ENCODE peak calls at places on chromosomes 7 and 10, in nine cellular contexts. R is T-cell, O is pancreas, Q is BJ, J is aorta, C is choroid plexus epithelial cell, F is T-helper 2 cell, Y is fibroblast of lung, V is activated T-cell treated with anti-CD3 and anti-CD28 coated beads for 1 hour. X is an unnamed sample.

GRCh38 chr7:130921391-130922180 is 187.6 kb upstream of the KLF14 start:
- DNase-seq in Y (peak), V (no peak), C (peak), F (no peak), J (peak), R (no peak), Q (peak), O (no peak), X (no peak)

GRCh38 chr10:5523796-5524574 is 776 bp upstream of the CALML3 start:
- DNase-seq in O (no peak), V (no peak), C (no peak), F (no peak), R (no peak), Q (no peak), J (peak), Y (no peak), X (peak)

GRCh38 chr10:23525406-23525805 is 86.5 kb downstream of the OTUD1 start:
- DNase-seq in F (no peak), R (no peak), V (no peak), Y (peak), Q (no peak), C (peak), J (no peak), O (peak), X (no peak)

GRCh38 chr10:128662520-128662919 is 536.3 kb upstream of the MKI67 start:
- DNase-seq in J (no peak), Q (no peak), V (no peak), R (no peak), O (no peak), Y (no peak), F (no peak), C (no peak), X (no peak)

GRCh38 chr10:89793649-89794254 is 92.4 kb downstream of the KIF20B start:
- DNase-seq in Y (peak), J (no peak), R (peak), C (peak), O (peak), V (no peak), Q (peak), F (peak), X (no peak)

GRCh38 chr10:48450811-48451466 is 144.5 kb downstream of the MAPK8 start:
- DNase-seq in Y (no peak), V (no peak), C (no peak), J (no peak), F (no peak), O (no peak), R (no peak), Q (no peak), X (peak)

GRCh38 chr10:103766751-103767509 is 88.4 kb downstream of the SH3PXD2A start:
- DNase-seq in C (no peak), O (no peak), F (no peak), V (no peak), Q (no peak), R (no peak), Y (no peak), J (no peak), X (no peak)

GRCh38 chr7:159026271-159027047 is 118.2 kb downstream of the VIPR2 start:
- DNase-seq in F (no peak), Q (no peak), O (no peak), Y (no peak), J (no peak), V (no peak), C (peak), R (no peak), X (no peak)

GRCh38 chr7:139246905-139247304 is 15.9 kb downstream of the UBN2 start:
- DNase-seq in J (no peak), V (no peak), F (no peak), R (no peak), Q (peak), C (peak), Y (peak), O (no peak), X (no peak)

GRCh38 chr10:13219685-13220670 is 14.2 kb downstream of the UCMA start:
- DNase-seq in Q (no peak), O (no peak), C (peak), V (no peak), J (no peak), Y (peak), R (no peak), F (no peak), X (no peak)

GRCh38 chr7:91264083-91264923 is at the start of gene FZD1:
- DNase-seq in O (peak), C (peak), J (peak), Y (peak), Q (peak), V (peak), R (no peak), F (no peak), X (peak)

GRCh38 chr10:14667270-14667669 is 107.4 kb downstream of the FAM107B start:
- DNase-seq in C (no peak), V (no peak), Y (no peak), J (no peak), F (no peak), O (no peak), R (no peak), Q (no peak), X (no peak)

GRCh38 chr7:20895563-20895962 is 108.9 kb upstream of the SP8 start:
- DNase-seq in O (no peak), Q (no peak), R (no peak), Y (peak), J (no peak), V (no peak), C (no peak), F (no peak), X (no peak)

GRCh38 chr7:16354573-16354972 is 66.8 kb downstream of the CRPPA start:
- DNase-seq in V (no peak), Y (no peak), Q (no peak), O (no peak), R (no peak), J (no peak), C (no peak), F (no peak), X (no peak)

GRCh38 chr10:74032900-74033655 is 35.2 kb downstream of the VCL start:
- DNase-seq in J (no peak), V (no peak), Y (no peak), O (no peak), C (no peak), Q (no peak), R (no peak), F (no peak), X (no peak)

GRCh38 chr10:94066411-94066810 is 72.7 kb downstream of the PLCE1 start:
- DNase-seq in O (no peak), V (no peak), R (no peak), Q (no peak), C (peak), J (no peak), Y (peak), F (no peak), X (no peak)

GRCh38 chr7:82268632-82269031 is 174.9 kb downstream of the CACNA2D1 start:
- DNase-seq in R (no peak), F (no peak), Y (no peak), Q (no peak), V (no peak), C (peak), J (no peak), O (no peak), X (no peak)

GRCh38 chr10:105986896-105987638 is 1177.4 kb downstream of the SORCS1 start:
- DNase-seq in Q (no peak), C (no peak), J (no peak), V (no peak), O (no peak), Y (no peak), F (no peak), R (no peak), X (no peak)

GRCh38 chr10:47419421-47419820 is 35.3 kb upstream of the ZNF488 start:
- DNase-seq in Y (no peak), C (no peak), Q (no peak), O (no peak), R (no peak), V (no peak), J (no peak), F (no peak), X (no peak)

GRCh38 chr7:90777075-90777864 is 181.1 kb downstream of the CDK14 start:
- DNase-seq in O (no peak), C (no peak), Y (no peak), Q (no peak), R (no peak), J (no peak), V (no peak), F (no peak), X (no peak)

GRCh38 chr7:39910108-39910869 is 39.8 kb upstream of the CDK13 start:
- DNase-seq in O (no peak), Q (no peak), J (no peak), Y (peak), R (no peak), V (no peak), C (peak), F (no peak), X (no peak)

GRCh38 chr7:27190284-27190748 is 5.3 kb upstream of the HOXA11 start:
- DNase-seq in V (no peak), Y (no peak), J (no peak), F (no peak), O (no peak), Q (no peak), R (no peak), C (no peak), X (no peak)

X was measured in CD14-positive monocyte.